ENCODE peak calls at places on chromosomes 2 and 18, in five cellular contexts. X is cerebellar cortex, O is posterior cingulate gyrus, A is D341Med, S is erythroblast. C is an unnamed sample.

GRCh38 chr2:171841996-171842395 is 52.0 kb downstream of the SLC25A12 start:
- DNase-seq in A (no peak), S (no peak), X (no peak), O (no peak), C (no peak)

GRCh38 chr2:218270721-218271486 is 585 bp downstream of the PNKD start:
- DNase-seq in O (peak; percentile 11), X (no peak), S (peak; percentile 75), A (no peak), C (peak; percentile 56)

GRCh38 chr2:125696573-125696972 is 959.4 kb upstream of the GYPC start:
- DNase-seq in X (no peak), O (no peak), A (no peak), S (no peak), C (peak; percentile 82)

GRCh38 chr18:62550746-62551145 is 27.9 kb downstream of the ZCCHC2 start:
- DNase-seq in O (no peak), A (no peak), X (no peak), S (no peak), C (no peak)

GRCh38 chr2:72136349-72136748 is 11.3 kb downstream of the CYP26B1 start:
- DNase-seq in S (no peak), A (no peak), O (no peak), X (no peak), C (no peak)

GRCh38 chr2:105005601-105006000 is 32.3 kb upstream of the MRPS9 start:
- DNase-seq in A (no peak), X (no peak), O (no peak), S (no peak), C (no peak)

GRCh38 chr2:218291934-218292699 is at the start of gene TMBIM1:
- DNase-seq in A (peak; percentile 97), S (peak; percentile 94), X (no peak), O (peak; percentile 57), C (peak; percentile 84)

GRCh38 chr18:43158381-43158780 is 42.9 kb upstream of the RIT2 start:
- DNase-seq in X (no peak), S (no peak), A (no peak), O (no peak), C (no peak)

GRCh38 chr18:76462326-76462694 is 32.7 kb downstream of the ZNF516 start:
- DNase-seq in X (no peak), O (no peak), S (no peak), A (no peak), C (no peak)

GRCh38 chr18:57051586-57052044 is 95.3 kb upstream of the BOD1L2 start:
- DNase-seq in S (peak; percentile 97), X (no peak), A (peak; percentile 54), O (no peak), C (peak; percentile 53)

GRCh38 chr2:10278029-10278762 is 24.5 kb upstream of the HPCAL1 start:
- DNase-seq in X (no peak), O (peak; percentile 34), S (no peak), A (no peak), C (peak; percentile 80)

GRCh38 chr2:19474128-19474527 is 115.7 kb upstream of the OSR1 start:
- DNase-seq in A (no peak), S (no peak), X (no peak), O (no peak), C (peak; percentile 9)

GRCh38 chr2:241029599-241030332 is 31.3 kb downstream of the SNED1 start:
- DNase-seq in A (no peak), O (no peak), X (no peak), S (no peak), C (no peak)

GRCh38 chr2:226515344-226516055 is 284.1 kb downstream of the IRS1 start:
- DNase-seq in A (no peak), X (no peak), S (no peak), O (no peak), C (no peak)

GRCh38 chr2:11679491-11680130 is 9.6 kb upstream of the NTSR2 start:
- DNase-seq in A (no peak), O (no peak), X (peak; percentile 77), S (no peak), C (no peak)

GRCh38 chr2:42848726-42849290 is 56.4 kb upstream of the HAAO start:
- DNase-seq in X (no peak), S (no peak), O (no peak), A (no peak), C (no peak)

GRCh38 chr18:37445368-37445767 is 120.2 kb downstream of the CELF4 start:
- DNase-seq in O (no peak), X (no peak), A (peak; percentile 79), S (no peak), C (no peak)

GRCh38 chr2:150646746-150647145 is 159.3 kb upstream of the RND3 start:
- DNase-seq in O (no peak), A (no peak), X (no peak), S (no peak), C (no peak)

GRCh38 chr2:1495676-1496393 is 82.6 kb downstream of the TPO start:
- DNase-seq in X (no peak), S (no peak), A (no peak), O (no peak), C (peak; percentile 16)

GRCh38 chr2:10538224-10538894 is 90.2 kb upstream of the ODC1 start:
- DNase-seq in X (no peak), A (no peak), O (no peak), S (no peak), C (no peak)

GRCh38 chr2:857081-857480 is 93.6 kb upstream of the SNTG2 start:
- DNase-seq in A (no peak), S (no peak), X (peak; percentile 57), O (no peak), C (no peak)

GRCh38 chr2:201630577-201630976 is 12.7 kb downstream of the TMEM237 start:
- DNase-seq in A (no peak), X (no peak), S (no peak), O (no peak), C (no peak)

C was measured in HT-29.